ENCODE peak calls at places on chromosomes 12 and 14, in six cellular contexts. U, X, K, R, J and G are unnamed samples.

GRCh38 chr12:106112094-106112822 is 26.5 kb downstream of the NUAK1 start:
- DNase-seq in U (no peak), X (no peak), K (no peak), R (no peak), J (no peak), G (no peak)

GRCh38 chr12:57522887-57523705 is 472 bp downstream of the MBD6 start:
- DNase-seq in U (no peak), X (peak), K (no peak), R (peak), J (peak), G (no peak)

GRCh38 chr14:105384605-105385321 is 13.6 kb upstream of the TEX22 start:
- DNase-seq in U (no peak), X (no peak), K (no peak), R (no peak), J (no peak), G (no peak)

GRCh38 chr12:70628701-70629480 is 8.3 kb downstream of the PTPRB start:
- DNase-seq in U (no peak), X (no peak), K (no peak), R (no peak), J (no peak), G (no peak)

GRCh38 chr12:25689996-25690501 is 137.0 kb upstream of the LMNTD1 start:
- DNase-seq in U (no peak), X (no peak), K (no peak), R (no peak), J (no peak), G (peak)

GRCh38 chr14:50600849-50601248 is 40.9 kb downstream of the ATL1 start:
- DNase-seq in U (no peak), X (no peak), K (no peak), R (no peak), J (no peak), G (no peak)

GRCh38 chr12:107228076-107228475 is 134.7 kb upstream of the CRY1 start:
- DNase-seq in U (no peak), X (no peak), K (no peak), R (no peak), J (no peak), G (no peak)

GRCh38 chr14:70782361-70782760 is 27.0 kb downstream of the MAP3K9 start:
- DNase-seq in U (no peak), X (no peak), K (peak), R (no peak), J (no peak), G (no peak)

GRCh38 chr12:28550757-28551381 is 360.6 kb downstream of the CCDC91 start:
- DNase-seq in U (no peak), X (no peak), K (peak), R (no peak), J (no peak), G (no peak)

GRCh38 chr14:76771432-76771980 is 10.2 kb downstream of the VASH1 start:
- DNase-seq in U (no peak), X (no peak), K (no peak), R (no peak), J (no peak), G (no peak)

GRCh38 chr12:130879212-130879686 is 7.4 kb downstream of the RAN start:
- DNase-seq in U (no peak), X (no peak), K (no peak), R (peak), J (peak), G (no peak)

GRCh38 chr14:63922696-63923421 is 70.1 kb downstream of the SYNE2 start:
- DNase-seq in U (no peak), X (no peak), K (peak), R (peak), J (no peak), G (no peak)

GRCh38 chr12:24172773-24173447 is 223.4 kb upstream of the SOX5 start:
- DNase-seq in U (no peak), X (no peak), K (no peak), R (no peak), J (no peak), G (no peak)

GRCh38 chr12:69966839-69967238 is 141.8 kb downstream of the MYRFL start:
- DNase-seq in U (no peak), X (no peak), K (peak), R (no peak), J (no peak), G (no peak)

GRCh38 chr14:50545618-50546017 is 13.2 kb upstream of the MAP4K5 start:
- DNase-seq in U (no peak), X (no peak), K (peak), R (no peak), J (no peak), G (no peak)

GRCh38 chr12:105107176-105107496 is 395 bp upstream of the WASHC4 start:
- DNase-seq in U (no peak), X (peak), K (no peak), R (no peak), J (no peak), G (peak)

GRCh38 chr14:101917413-101918124 is 46.8 kb upstream of the DYNC1H1 start:
- DNase-seq in U (no peak), X (no peak), K (no peak), R (no peak), J (no peak), G (no peak)

GRCh38 chr12:108838194-108839010 is 19.0 kb downstream of the SSH1 start:
- DNase-seq in U (peak), X (peak), K (peak), R (peak), J (peak), G (peak)

GRCh38 chr12:46455648-46456352 is 83.2 kb upstream of the SLC38A2 start:
- DNase-seq in U (no peak), X (no peak), K (peak), R (no peak), J (peak), G (peak)

GRCh38 chr12:4217091-4217490 is 56.5 kb upstream of the CCND2 start:
- DNase-seq in U (no peak), X (no peak), K (no peak), R (no peak), J (no peak), G (no peak)

GRCh38 chr14:76784881-76785280 is 23.6 kb downstream of the VASH1 start:
- DNase-seq in U (peak), X (peak), K (peak), R (peak), J (peak), G (no peak)

GRCh38 chr12:131863711-131864396 is 30.6 kb upstream of the ULK1 start:
- DNase-seq in U (no peak), X (no peak), K (no peak), R (no peak), J (peak), G (no peak)

GRCh38 chr14:102774391-102775153 is 2.7 kb upstream of the TRAF3 start:
- DNase-seq in U (no peak), X (peak), K (peak), R (peak), J (peak), G (no peak)

GRCh38 chr14:38469156-38469555 is 213.3 kb upstream of the CLEC14A start:
- DNase-seq in U (no peak), X (no peak), K (no peak), R (no peak), J (no peak), G (no peak)

GRCh38 chr12:122166422-122167327 is 7.3 kb downstream of the IL31 start:
- DNase-seq in U (peak), X (no peak), K (no peak), R (no peak), J (no peak), G (no peak)

GRCh38 chr12:51661836-51662235 is 70.8 kb downstream of the SCN8A start:
- DNase-seq in U (no peak), X (no peak), K (no peak), R (no peak), J (no peak), G (no peak)

GRCh38 chr12:117494833-117495714 is 133.6 kb upstream of the NOS1 start:
- DNase-seq in U (no peak), X (no peak), K (no peak), R (no peak), J (no peak), G (peak)

GRCh38 chr12:84636801-84637285 is 275.8 kb downstream of the SLC6A15 start:
- DNase-seq in U (no peak), X (no peak), K (no peak), R (no peak), J (no peak), G (no peak)

GRCh38 chr14:53847881-53848280 is 108.7 kb downstream of the BMP4 start:
- DNase-seq in U (no peak), X (no peak), K (no peak), R (no peak), J (no peak), G (no peak)

GRCh38 chr12:4114986-4115385 is 158.6 kb upstream of the CCND2 start:
- DNase-seq in U (no peak), X (no peak), K (no peak), R (no peak), J (no peak), G (no peak)

GRCh38 chr14:89773644-89774316 is 180.8 kb downstream of the EFCAB11 start:
- DNase-seq in U (peak), X (peak), K (no peak), R (peak), J (peak), G (no peak)

GRCh38 chr14:104598461-104599273 is 5.9 kb downstream of the TMEM179 start:
- DNase-seq in U (no peak), X (no peak), K (no peak), R (no peak), J (no peak), G (no peak)

GRCh38 chr12:26416550-26416949 is 221.2 kb downstream of the SSPN start:
- DNase-seq in U (no peak), X (no peak), K (no peak), R (no peak), J (no peak), G (no peak)

GRCh38 chr12:130104596-130105253 is 57.5 kb upstream of the FZD10 start:
- DNase-seq in U (no peak), X (no peak), K (no peak), R (no peak), J (peak), G (peak)

GRCh38 chr14:38743941-38744611 is 359.0 kb downstream of the SEC23A start:
- DNase-seq in U (no peak), X (no peak), K (no peak), R (no peak), J (no peak), G (no peak)

GRCh38 chr14:53327716-53328115 is 174.6 kb upstream of the DDHD1 start:
- DNase-seq in U (no peak), X (no peak), K (peak), R (no peak), J (no peak), G (no peak)

GRCh38 chr12:22188431-22188830 is 142.4 kb downstream of the CMAS start:
- DNase-seq in U (no peak), X (no peak), K (no peak), R (no peak), J (no peak), G (no peak)